ENCODE peak calls at places on chromosomes 12 and 14, in five cellular contexts. One of them, this sample, is unnamed. For H3K4me1, the result is how much of the 10 kb centered on the place peaks cover.

GRCh38 chr14:76654573-76654955 is 106.7 kb upstream of the VASH1 start:
- DNase-seq in small intestine: no peak
- DNase-seq in RWPE2: no peak
- DNase-seq in upper lobe of right lung: no peak
- DNase-seq in mesendoderm: no peak
- DNase-seq in this sample: no peak

GRCh38 chr12:44812062-44812461 is 64.1 kb downstream of the NELL2 start:
- DNase-seq in small intestine: peak
- DNase-seq in RWPE2: no peak
- DNase-seq in upper lobe of right lung: no peak
- DNase-seq in mesendoderm: peak
- DNase-seq in this sample: peak

GRCh38 chr14:82488473-82488872 is 954.8 kb upstream of the SEL1L start:
- DNase-seq in small intestine: no peak
- DNase-seq in RWPE2: no peak
- DNase-seq in upper lobe of right lung: no peak
- DNase-seq in mesendoderm: no peak
- DNase-seq in this sample: no peak

GRCh38 chr12:81206425-81206824 is 128.5 kb downstream of the ACSS3 start:
- DNase-seq in small intestine: no peak
- DNase-seq in RWPE2: no peak
- DNase-seq in upper lobe of right lung: no peak
- DNase-seq in mesendoderm: peak
- DNase-seq in this sample: no peak

GRCh38 chr12:113994051-113994450 is 27.9 kb upstream of the RBM19 start:
- DNase-seq in small intestine: no peak
- DNase-seq in RWPE2: no peak
- DNase-seq in upper lobe of right lung: no peak
- DNase-seq in mesendoderm: no peak
- DNase-seq in this sample: no peak

GRCh38 chr12:79546461-79547043 is 144.2 kb downstream of the PAWR start:
- DNase-seq in small intestine: no peak
- DNase-seq in RWPE2: no peak
- DNase-seq in upper lobe of right lung: no peak
- DNase-seq in mesendoderm: peak
- DNase-seq in this sample: no peak

GRCh38 chr14:70871863-70872677 is 35.2 kb upstream of the PCNX1 start:
- DNase-seq in small intestine: peak
- DNase-seq in RWPE2: no peak
- DNase-seq in upper lobe of right lung: no peak
- DNase-seq in mesendoderm: no peak
- DNase-seq in this sample: no peak

GRCh38 chr14:61452452-61452851 is 131.1 kb downstream of the PRKCH start:
- DNase-seq in small intestine: peak
- DNase-seq in RWPE2: no peak
- DNase-seq in upper lobe of right lung: no peak
- DNase-seq in mesendoderm: no peak
- DNase-seq in this sample: peak

GRCh38 chr12:65608319-65608916 is 215.9 kb upstream of the HMGA2 start:
- DNase-seq in small intestine: no peak
- DNase-seq in RWPE2: no peak
- DNase-seq in upper lobe of right lung: no peak
- DNase-seq in mesendoderm: no peak
- DNase-seq in this sample: no peak

GRCh38 chr12:87509233-87509820 is 519.9 kb downstream of the C12orf50 start:
- DNase-seq in small intestine: no peak
- DNase-seq in RWPE2: no peak
- DNase-seq in upper lobe of right lung: no peak
- DNase-seq in mesendoderm: no peak
- DNase-seq in this sample: no peak

GRCh38 chr14:46574236-46574970 is 77.2 kb downstream of the RPL10L start:
- DNase-seq in small intestine: no peak
- DNase-seq in RWPE2: no peak
- DNase-seq in upper lobe of right lung: no peak
- DNase-seq in mesendoderm: no peak
- DNase-seq in this sample: no peak

GRCh38 chr12:49603721-49604120 is 1.7 kb downstream of the FAM186B start:
- DNase-seq in small intestine: no peak
- DNase-seq in RWPE2: no peak
- DNase-seq in upper lobe of right lung: no peak
- DNase-seq in mesendoderm: no peak
- DNase-seq in this sample: no peak

GRCh38 chr14:55188686-55189295 is 2.6 kb downstream of the DLGAP5 start:
- DNase-seq in small intestine: no peak
- DNase-seq in RWPE2: no peak
- DNase-seq in upper lobe of right lung: no peak
- DNase-seq in mesendoderm: no peak
- DNase-seq in this sample: no peak

GRCh38 chr14:104879983-104880565 is 15.0 kb downstream of the CEP170B start:
- DNase-seq in small intestine: no peak
- DNase-seq in RWPE2: no peak
- DNase-seq in upper lobe of right lung: no peak
- DNase-seq in mesendoderm: no peak
- DNase-seq in this sample: no peak

GRCh38 chr12:1054103-1054838 is 63.2 kb downstream of the ERC1 start:
- DNase-seq in small intestine: peak
- DNase-seq in RWPE2: no peak
- DNase-seq in upper lobe of right lung: no peak
- DNase-seq in mesendoderm: peak
- DNase-seq in this sample: no peak

DNA sequence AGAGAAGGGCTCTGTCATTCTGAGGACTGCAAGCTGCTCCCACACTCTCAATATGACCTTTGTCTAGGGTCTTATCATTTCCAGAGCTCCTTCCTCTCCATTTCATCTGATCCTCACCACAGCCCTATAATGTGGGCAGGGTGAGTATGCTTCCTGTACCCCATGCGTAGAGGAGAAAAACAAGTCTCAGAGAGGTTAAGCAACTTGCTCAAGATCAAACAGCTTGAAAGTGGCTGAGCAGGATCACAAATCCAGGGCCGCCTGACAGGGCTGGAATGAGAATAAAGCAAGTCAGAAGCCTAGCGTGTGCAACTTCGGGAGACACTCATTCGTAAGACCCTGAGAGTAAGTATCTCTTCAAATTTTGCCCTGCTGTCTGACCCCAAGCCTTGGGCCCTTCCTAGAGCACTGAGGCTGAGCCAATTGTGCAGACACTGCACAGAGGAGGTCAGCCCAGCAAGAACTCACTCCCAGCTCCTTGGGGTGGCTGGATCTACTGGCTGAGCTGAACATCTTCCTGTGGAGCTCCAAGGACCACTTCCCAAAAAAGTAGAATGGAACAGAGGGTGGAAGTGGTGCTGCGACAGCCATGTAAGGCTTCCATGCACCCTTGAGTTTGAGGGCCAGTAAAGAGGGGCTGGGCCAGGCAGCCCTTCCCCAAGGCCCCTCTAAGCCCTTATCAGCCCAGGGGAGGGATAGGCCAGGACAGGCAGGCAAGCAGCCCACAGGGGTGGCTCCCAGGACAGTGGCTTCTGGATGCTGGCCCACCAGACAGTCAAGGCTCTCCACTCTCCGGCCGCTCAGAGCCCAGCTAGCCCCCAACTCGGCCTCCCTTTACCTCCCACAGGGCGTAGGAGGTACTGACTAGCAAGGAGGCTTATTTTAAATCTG is 10.5 kb downstream of the ZFP36L1 start:
- DNase-seq in small intestine: peak
- DNase-seq in RWPE2: no peak
- DNase-seq in upper lobe of right lung: no peak
- DNase-seq in mesendoderm: no peak
- DNase-seq in this sample: peak
- H3K4me1 ChIP-seq in small intestine: under half
- H3K4me1 ChIP-seq in RWPE2: under half
- H3K4me1 ChIP-seq in upper lobe of right lung: half or more
- H3K4me1 ChIP-seq in mesendoderm: under half
- H3K4me1 ChIP-seq in this sample: half or more

DNA sequence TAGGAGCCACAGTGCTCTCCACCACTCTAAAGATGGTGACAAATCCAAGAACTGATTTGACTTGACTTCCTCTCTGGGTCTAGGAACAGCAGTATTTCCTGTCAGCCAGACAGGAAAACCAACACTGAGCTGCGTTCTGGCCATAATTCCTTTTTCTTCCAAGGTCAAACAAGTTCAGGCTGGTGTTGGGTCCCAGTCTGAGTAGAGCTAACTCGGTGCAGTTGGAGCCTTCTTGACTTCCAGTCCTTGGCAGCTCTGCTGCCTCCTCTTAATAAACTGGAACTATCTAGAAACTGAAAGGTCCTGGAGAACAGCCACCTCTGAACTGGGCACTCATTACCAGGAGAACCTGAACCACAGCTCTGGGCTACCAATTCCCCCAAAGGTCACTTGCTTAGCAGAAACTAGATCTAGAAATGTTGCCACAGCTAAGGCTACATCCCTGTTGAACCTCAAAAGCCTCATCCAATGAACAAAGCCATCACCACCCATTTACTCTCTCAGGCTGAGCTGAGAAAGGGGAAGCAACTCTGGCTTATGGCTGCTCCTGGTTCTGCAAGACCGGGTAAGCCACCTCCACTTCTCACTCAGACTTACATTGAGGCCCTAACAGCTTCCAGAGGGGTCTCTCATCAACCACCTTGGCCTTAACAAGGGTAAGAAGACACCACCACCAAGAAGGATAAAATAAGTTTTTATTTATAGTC is 27.7 kb downstream of the MAX start:
- DNase-seq in small intestine: no peak
- DNase-seq in RWPE2: no peak
- DNase-seq in upper lobe of right lung: no peak
- DNase-seq in mesendoderm: no peak
- DNase-seq in this sample: no peak
- H3K4me1 ChIP-seq in small intestine: under half
- H3K4me1 ChIP-seq in RWPE2: under half
- H3K4me1 ChIP-seq in upper lobe of right lung: under half
- H3K4me1 ChIP-seq in mesendoderm: under half
- H3K4me1 ChIP-seq in this sample: under half

DNA sequence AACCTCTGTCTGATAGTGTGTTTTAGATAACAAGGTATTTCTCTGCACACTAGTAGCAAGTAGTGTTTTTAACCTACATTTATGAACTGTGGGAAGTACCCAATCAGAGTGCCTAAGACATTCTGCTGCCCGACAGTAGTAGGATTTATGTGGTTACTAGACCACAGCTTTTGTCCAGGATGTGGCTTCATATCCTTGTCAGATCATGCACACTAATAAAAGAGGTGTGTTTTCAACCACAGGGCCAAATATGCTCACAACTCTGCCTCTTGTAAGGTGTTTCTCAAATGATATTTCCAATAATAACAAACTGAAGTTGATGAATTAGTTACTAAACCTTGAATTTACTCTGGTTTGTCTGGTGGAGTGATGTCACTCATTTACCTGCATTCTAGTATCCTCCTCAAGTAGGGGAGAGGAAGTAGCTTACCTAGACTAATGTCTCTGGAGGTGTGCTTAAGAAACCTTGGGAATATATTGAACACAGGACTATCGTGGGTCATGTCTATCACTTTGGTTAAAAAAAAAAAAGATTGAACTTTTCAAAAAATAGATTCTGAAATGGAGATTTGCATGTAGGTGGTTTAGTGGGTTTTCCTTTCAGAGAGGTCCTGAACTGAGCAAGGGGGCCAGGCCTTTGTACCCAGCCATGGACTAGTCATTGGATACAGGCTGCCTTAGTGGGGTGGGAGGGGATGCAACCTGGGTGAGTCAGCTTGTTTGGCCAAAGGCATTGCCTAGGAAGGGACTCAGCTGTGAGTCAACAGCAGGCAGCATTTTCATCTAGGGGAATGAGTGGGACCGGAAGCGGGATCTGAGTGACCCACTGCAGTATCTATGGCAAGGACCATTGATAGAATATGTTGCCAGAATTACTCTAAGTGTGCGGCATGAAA is 14.1 kb downstream of the FBXW8 start:
- DNase-seq in small intestine: peak
- DNase-seq in RWPE2: no peak
- DNase-seq in upper lobe of right lung: no peak
- DNase-seq in mesendoderm: peak
- DNase-seq in this sample: peak
- H3K4me1 ChIP-seq in small intestine: under half
- H3K4me1 ChIP-seq in RWPE2: under half
- H3K4me1 ChIP-seq in upper lobe of right lung: under half
- H3K4me1 ChIP-seq in mesendoderm: under half
- H3K4me1 ChIP-seq in this sample: half or more

DNA sequence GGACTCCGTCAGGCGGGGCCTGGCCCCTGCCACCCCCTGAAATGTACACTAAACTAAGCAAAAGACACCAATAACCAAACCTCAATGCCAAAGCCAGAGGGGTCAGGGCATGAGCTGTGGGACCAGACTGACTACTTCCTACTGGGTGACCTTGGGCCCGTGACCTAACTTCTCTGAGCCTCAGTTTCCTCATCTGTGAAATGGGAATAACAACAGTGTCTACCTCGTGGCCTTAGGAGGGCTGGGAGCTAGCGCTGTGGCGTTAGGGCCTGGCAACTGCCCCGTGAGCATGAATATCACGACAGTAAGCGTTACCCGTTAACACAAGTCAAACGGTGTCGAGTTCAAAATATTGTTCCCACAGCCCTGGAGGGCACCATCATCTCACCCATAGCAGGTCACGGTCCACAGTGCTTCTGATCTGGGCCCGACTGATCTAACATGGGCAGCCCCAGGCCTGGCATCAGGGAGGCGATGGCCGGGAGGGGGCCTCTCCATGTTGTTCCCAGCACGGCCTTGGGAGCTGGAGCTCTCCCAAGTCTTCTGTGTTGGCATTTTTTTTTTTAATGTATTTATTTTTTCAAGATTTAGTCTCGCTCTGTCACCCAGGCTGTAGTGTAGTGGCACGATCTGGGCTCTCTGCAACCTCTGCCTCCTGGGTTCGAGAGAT is 52.2 kb downstream of the TESC start:
- DNase-seq in small intestine: no peak
- DNase-seq in RWPE2: no peak
- DNase-seq in upper lobe of right lung: no peak
- DNase-seq in mesendoderm: no peak
- DNase-seq in this sample: no peak
- H3K4me1 ChIP-seq in small intestine: under half
- H3K4me1 ChIP-seq in RWPE2: under half
- H3K4me1 ChIP-seq in upper lobe of right lung: under half
- H3K4me1 ChIP-seq in mesendoderm: under half
- H3K4me1 ChIP-seq in this sample: under half

This sample was measured in naive thymus-derived CD4-positive, alpha-beta T cell.